ENCODE peak calls at places on chromosomes 16 and 17, in five cellular contexts. One of them, this sample, is unnamed.

GRCh38 chr16:57736419-57737281 is 1.1 kb downstream of the KATNB1 start:
- DNase-seq in GM12878: no peak
- DNase-seq in H1: no peak
- DNase-seq in HepG2: peak; percentile 86
- DNase-seq in K562: peak; percentile 75
- DNase-seq in this sample: peak; percentile 35

GRCh38 chr16:12583237-12583897 is 220.3 kb downstream of the CPPED1 start:
- DNase-seq in GM12878: no peak
- DNase-seq in H1: no peak
- DNase-seq in HepG2: no peak
- DNase-seq in K562: no peak
- DNase-seq in this sample: no peak

GRCh38 chr17:34527908-34528470 is 51.4 kb upstream of the TMEM132E start:
- DNase-seq in GM12878: no peak
- DNase-seq in H1: no peak
- DNase-seq in HepG2: no peak
- DNase-seq in K562: peak; percentile 24
- DNase-seq in this sample: no peak

GRCh38 chr17:34287858-34288257 is 2.3 kb downstream of the CCL11 start:
- DNase-seq in GM12878: no peak
- DNase-seq in H1: no peak
- DNase-seq in HepG2: no peak
- DNase-seq in K562: no peak
- DNase-seq in this sample: no peak

GRCh38 chr17:4908301-4908700 is 5.4 kb upstream of the CHRNE start:
- DNase-seq in GM12878: no peak
- DNase-seq in H1: no peak
- DNase-seq in HepG2: peak; percentile 77
- DNase-seq in K562: no peak
- DNase-seq in this sample: no peak

GRCh38 chr16:20744922-20745440 is 3.4 kb upstream of the THUMPD1 start:
- DNase-seq in GM12878: no peak
- DNase-seq in H1: no peak
- DNase-seq in HepG2: no peak
- DNase-seq in K562: peak; percentile 89
- DNase-seq in this sample: no peak

GRCh38 chr16:57147381-57148191 is 38.3 kb downstream of the PSME3IP1 start:
- DNase-seq in GM12878: no peak
- DNase-seq in H1: no peak
- DNase-seq in HepG2: no peak
- DNase-seq in K562: no peak
- DNase-seq in this sample: no peak

GRCh38 chr16:89383095-89384003 is 107.0 kb downstream of the ANKRD11 start:
- DNase-seq in GM12878: no peak
- DNase-seq in H1: no peak
- DNase-seq in HepG2: peak; percentile 45
- DNase-seq in K562: peak; percentile 91
- DNase-seq in this sample: peak; percentile 96

GRCh38 chr17:80948091-80948960 is 43.3 kb upstream of the CHMP6 start:
- DNase-seq in GM12878: no peak
- DNase-seq in H1: no peak
- DNase-seq in HepG2: no peak
- DNase-seq in K562: no peak
- DNase-seq in this sample: no peak

GRCh38 chr16:47503936-47504335 is 42.8 kb downstream of the PHKB start:
- DNase-seq in GM12878: no peak
- DNase-seq in H1: no peak
- DNase-seq in HepG2: no peak
- DNase-seq in K562: no peak
- DNase-seq in this sample: no peak

GRCh38 chr16:57735755-57736418 is at the start of gene KATNB1:
- DNase-seq in GM12878: no peak
- DNase-seq in H1: no peak
- DNase-seq in HepG2: no peak
- DNase-seq in K562: no peak
- DNase-seq in this sample: no peak

GRCh38 chr16:963913-964695 is 6.7 kb downstream of the LMF1 start:
- DNase-seq in GM12878: no peak
- DNase-seq in H1: no peak
- DNase-seq in HepG2: no peak
- DNase-seq in K562: no peak
- DNase-seq in this sample: no peak

GRCh38 chr17:48459070-48459469 is 29.1 kb upstream of the SKAP1 start:
- DNase-seq in GM12878: no peak
- DNase-seq in H1: no peak
- DNase-seq in HepG2: no peak
- DNase-seq in K562: no peak
- DNase-seq in this sample: no peak

GRCh38 chr16:70662991-70663523 is 16.7 kb downstream of the IL34 start:
- DNase-seq in GM12878: no peak
- DNase-seq in H1: no peak
- DNase-seq in HepG2: no peak
- DNase-seq in K562: no peak
- DNase-seq in this sample: no peak

GRCh38 chr16:85995591-85996461 is 96.9 kb downstream of the IRF8 start:
- DNase-seq in GM12878: peak; percentile 74
- DNase-seq in H1: no peak
- DNase-seq in HepG2: no peak
- DNase-seq in K562: no peak
- DNase-seq in this sample: no peak

GRCh38 chr17:3603119-3603869 is 5.9 kb downstream of the TRPV1 start:
- DNase-seq in GM12878: no peak
- DNase-seq in H1: no peak
- DNase-seq in HepG2: no peak
- DNase-seq in K562: no peak
- DNase-seq in this sample: peak; percentile 7
- TF ChIP-seq JUND in GM12878: no peak
- TF ChIP-seq JUND in H1: no peak
- TF ChIP-seq JUND in HepG2: no peak
- TF ChIP-seq JUND in K562: no peak
- TF ChIP-seq JUND in this sample: no peak

GRCh38 chr17:2871205-2871604 is 75.0 kb downstream of the RAP1GAP2 start:
- DNase-seq in GM12878: no peak
- DNase-seq in H1: no peak
- DNase-seq in HepG2: no peak
- DNase-seq in K562: no peak
- DNase-seq in this sample: no peak
- TF ChIP-seq JUND in GM12878: no peak
- TF ChIP-seq JUND in H1: no peak
- TF ChIP-seq JUND in HepG2: no peak
- TF ChIP-seq JUND in K562: no peak
- TF ChIP-seq JUND in this sample: no peak

GRCh38 chr16:82660078-82660645 is 33.4 kb downstream of the CDH13 start:
- DNase-seq in GM12878: no peak
- DNase-seq in H1: no peak
- DNase-seq in HepG2: no peak
- DNase-seq in K562: no peak
- DNase-seq in this sample: peak; percentile 25
- TF ChIP-seq JUND in GM12878: no peak
- TF ChIP-seq JUND in H1: no peak
- TF ChIP-seq JUND in HepG2: no peak
- TF ChIP-seq JUND in K562: no peak
- TF ChIP-seq JUND in this sample: no peak

GRCh38 chr16:27511657-27512056 is 38.1 kb downstream of the GTF3C1 start:
- DNase-seq in GM12878: no peak
- DNase-seq in H1: no peak
- DNase-seq in HepG2: no peak
- DNase-seq in K562: no peak
- DNase-seq in this sample: no peak
- TF ChIP-seq JUND in GM12878: no peak
- TF ChIP-seq JUND in H1: no peak
- TF ChIP-seq JUND in HepG2: no peak
- TF ChIP-seq JUND in K562: no peak
- TF ChIP-seq JUND in this sample: no peak

DNA sequence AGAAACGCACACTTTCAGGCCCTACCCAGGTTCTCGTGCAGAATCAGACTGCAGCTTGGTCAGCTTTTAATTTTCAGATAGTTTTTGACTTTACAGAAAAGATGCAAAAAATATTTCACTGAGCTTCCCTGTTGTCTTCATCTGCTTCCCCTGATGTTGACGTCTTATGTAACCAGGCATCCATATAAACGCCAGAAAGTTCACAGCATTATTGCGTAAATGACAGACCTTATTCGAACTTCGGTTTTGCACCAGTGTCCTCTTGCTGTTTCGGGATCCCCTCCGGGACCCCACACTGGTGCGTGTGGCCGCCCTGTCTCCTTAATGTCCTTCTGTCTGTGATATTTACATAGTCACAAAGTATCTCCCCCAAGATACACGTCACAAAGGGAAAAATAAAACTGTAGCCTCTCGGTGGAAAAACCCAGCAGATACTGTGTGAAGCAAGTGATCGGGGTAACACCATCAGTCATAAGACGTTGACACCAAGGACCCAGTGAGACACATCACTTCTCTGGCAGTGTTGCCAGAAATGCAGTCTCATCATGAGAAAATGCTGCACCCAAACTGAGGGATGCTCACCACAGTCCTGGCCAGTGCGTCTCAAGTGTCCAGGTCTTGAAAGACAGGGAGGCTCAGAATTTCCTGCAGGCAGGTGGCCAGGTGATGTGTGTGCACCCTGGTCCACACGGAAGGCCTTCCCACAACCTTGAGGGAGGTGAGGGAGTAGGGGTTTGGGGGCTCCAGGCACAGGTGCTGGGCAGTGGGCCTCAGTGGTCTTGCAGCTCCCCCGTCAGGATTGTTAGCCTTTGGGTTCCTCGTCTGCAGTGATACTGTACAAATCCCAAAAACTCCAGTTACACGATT is 4.3 kb downstream of the BANP start:
- DNase-seq in GM12878: no peak
- DNase-seq in H1: no peak
- DNase-seq in HepG2: no peak
- DNase-seq in K562: peak; percentile 26
- DNase-seq in this sample: no peak
- TF ChIP-seq JUND in GM12878: no peak
- TF ChIP-seq JUND in H1: no peak
- TF ChIP-seq JUND in HepG2: no peak
- TF ChIP-seq JUND in K562: no peak
- TF ChIP-seq JUND in this sample: no peak

This sample was measured in T47D.